ENCODE peak calls at places on chromosomes 13 and 19, in five cellular contexts. One of them, this sample, is unnamed.

GRCh38 chr13:101673360-101674105 is 221.1 kb downstream of the ITGBL1 start:
- DNase-seq in psoas muscle: no peak
- DNase-seq in NCI-H2029 treated with DMSO at 0.1 percent for 48 hours: no peak
- DNase-seq in anterior cingulate cortex: no peak
- DNase-seq in left ventricle myocardium superior: no peak
- DNase-seq in this sample: no peak

GRCh38 chr13:106446011-106446410 is 89.5 kb downstream of the EFNB2 start:
- DNase-seq in left ventricle myocardium superior: no peak
- DNase-seq in NCI-H2029 treated with DMSO at 0.1 percent for 48 hours: no peak
- DNase-seq in anterior cingulate cortex: no peak
- DNase-seq in psoas muscle: no peak
- DNase-seq in this sample: no peak

GRCh38 chr19:41217741-41218140 is 1.3 kb upstream of the AXL start:
- DNase-seq in NCI-H2029 treated with DMSO at 0.1 percent for 48 hours: no peak
- DNase-seq in psoas muscle: no peak
- DNase-seq in left ventricle myocardium superior: no peak
- DNase-seq in anterior cingulate cortex: no peak
- DNase-seq in this sample: no peak

GRCh38 chr19:6767357-6768235 is at the start of gene SH2D3A:
- DNase-seq in anterior cingulate cortex: no peak
- DNase-seq in NCI-H2029 treated with DMSO at 0.1 percent for 48 hours: peak; percentile 92
- DNase-seq in psoas muscle: peak; percentile 47
- DNase-seq in left ventricle myocardium superior: peak; percentile 69
- DNase-seq in this sample: peak; percentile 95

GRCh38 chr13:41222259-41222852 is 28.0 kb upstream of the KBTBD7 start:
- DNase-seq in NCI-H2029 treated with DMSO at 0.1 percent for 48 hours: peak; percentile 2
- DNase-seq in left ventricle myocardium superior: no peak
- DNase-seq in psoas muscle: no peak
- DNase-seq in anterior cingulate cortex: no peak
- DNase-seq in this sample: peak; percentile 46

GRCh38 chr19:53772943-53773342 is 51.2 kb downstream of the NLRP12 start:
- DNase-seq in NCI-H2029 treated with DMSO at 0.1 percent for 48 hours: peak; percentile 4
- DNase-seq in anterior cingulate cortex: no peak
- DNase-seq in left ventricle myocardium superior: no peak
- DNase-seq in psoas muscle: no peak
- DNase-seq in this sample: no peak

GRCh38 chr19:55579766-55580621 is 654 bp downstream of the ZNF579 start:
- DNase-seq in NCI-H2029 treated with DMSO at 0.1 percent for 48 hours: no peak
- DNase-seq in left ventricle myocardium superior: peak; percentile 37
- DNase-seq in psoas muscle: no peak
- DNase-seq in anterior cingulate cortex: no peak
- DNase-seq in this sample: no peak

GRCh38 chr19:44032001-44032610 is 6.9 kb downstream of the ZNF222 start:
- DNase-seq in NCI-H2029 treated with DMSO at 0.1 percent for 48 hours: no peak
- DNase-seq in anterior cingulate cortex: no peak
- DNase-seq in left ventricle myocardium superior: no peak
- DNase-seq in psoas muscle: no peak
- DNase-seq in this sample: no peak

GRCh38 chr13:48783181-48783630 is 129.5 kb downstream of the CYSLTR2 start:
- DNase-seq in left ventricle myocardium superior: peak; percentile 73
- DNase-seq in psoas muscle: peak; percentile 58
- DNase-seq in anterior cingulate cortex: no peak
- DNase-seq in NCI-H2029 treated with DMSO at 0.1 percent for 48 hours: peak; percentile 4
- DNase-seq in this sample: no peak

GRCh38 chr13:87331178-87331577 is 340.0 kb upstream of the SLITRK5 start:
- DNase-seq in left ventricle myocardium superior: no peak
- DNase-seq in NCI-H2029 treated with DMSO at 0.1 percent for 48 hours: no peak
- DNase-seq in anterior cingulate cortex: no peak
- DNase-seq in psoas muscle: no peak
- DNase-seq in this sample: peak; percentile 5

GRCh38 chr13:40438999-40439797 is 227.2 kb downstream of the FOXO1 start:
- DNase-seq in NCI-H2029 treated with DMSO at 0.1 percent for 48 hours: no peak
- DNase-seq in anterior cingulate cortex: no peak
- DNase-seq in psoas muscle: no peak
- DNase-seq in left ventricle myocardium superior: no peak
- DNase-seq in this sample: no peak

GRCh38 chr13:30928971-30929370 is 3.5 kb upstream of the TEX26 start:
- DNase-seq in left ventricle myocardium superior: no peak
- DNase-seq in NCI-H2029 treated with DMSO at 0.1 percent for 48 hours: no peak
- DNase-seq in psoas muscle: no peak
- DNase-seq in anterior cingulate cortex: no peak
- DNase-seq in this sample: no peak

GRCh38 chr19:56170261-56170660 is 5.5 kb upstream of the GALP start:
- DNase-seq in NCI-H2029 treated with DMSO at 0.1 percent for 48 hours: peak; percentile 66
- DNase-seq in left ventricle myocardium superior: no peak
- DNase-seq in psoas muscle: peak; percentile 32
- DNase-seq in anterior cingulate cortex: no peak
- DNase-seq in this sample: no peak

GRCh38 chr13:30169442-30169841 is 137.9 kb downstream of the KATNAL1 start:
- DNase-seq in NCI-H2029 treated with DMSO at 0.1 percent for 48 hours: no peak
- DNase-seq in left ventricle myocardium superior: no peak
- DNase-seq in anterior cingulate cortex: no peak
- DNase-seq in psoas muscle: no peak
- DNase-seq in this sample: no peak

GRCh38 chr19:17421942-17422341 is 2.1 kb downstream of the MVB12A start:
- DNase-seq in left ventricle myocardium superior: no peak
- DNase-seq in NCI-H2029 treated with DMSO at 0.1 percent for 48 hours: no peak
- DNase-seq in anterior cingulate cortex: no peak
- DNase-seq in psoas muscle: no peak
- DNase-seq in this sample: no peak

GRCh38 chr19:45164577-45165335 is 4.0 kb upstream of the NKPD1 start:
- DNase-seq in NCI-H2029 treated with DMSO at 0.1 percent for 48 hours: no peak
- DNase-seq in anterior cingulate cortex: no peak
- DNase-seq in left ventricle myocardium superior: peak; percentile 58
- DNase-seq in psoas muscle: peak; percentile 40
- DNase-seq in this sample: peak; percentile 86